ENCODE peak calls at places on chromosomes 2 and 18, in four cellular contexts. E is CD8-positive, alpha-beta T cell; F is stomach; C is tibial nerve. J is an unnamed sample.

GRCh38 chr2:46135230-46135555 is 162.0 kb upstream of the EPAS1 start:
- DNase-seq in F (no peak), E (no peak), C (no peak), J (no peak)

GRCh38 chr2:46915811-46916630 is 415 bp upstream of the MCFD2 start:
- DNase-seq in F (peak; percentile 95), C (peak; percentile 79), E (peak; percentile 86), J (peak; percentile 24)

GRCh38 chr18:76373297-76373696 is 121.7 kb downstream of the ZNF516 start:
- DNase-seq in C (no peak), F (no peak), E (no peak), J (no peak)

GRCh38 chr18:74896390-74896991 is 298.8 kb downstream of the ZNF407 start:
- DNase-seq in E (peak; percentile 44), F (peak; percentile 62), C (no peak), J (no peak)

GRCh38 chr2:223414646-223415045 is 187.5 kb downstream of the SCG2 start:
- DNase-seq in F (no peak), E (no peak), C (peak; percentile 62), J (no peak)

GRCh38 chr18:76274470-76275289 is 220.4 kb downstream of the ZNF516 start:
- DNase-seq in C (no peak), E (no peak), F (no peak), J (no peak)

GRCh38 chr2:44954902-44955592 is 13.5 kb downstream of the SIX3 start:
- DNase-seq in F (no peak), C (no peak), E (no peak), J (no peak)

GRCh38 chr2:9256570-9257043 is 50.0 kb downstream of the ASAP2 start:
- DNase-seq in F (no peak), C (no peak), E (no peak), J (no peak)

GRCh38 chr2:10987861-10988260 is 76.1 kb downstream of the KCNF1 start:
- DNase-seq in F (no peak), C (no peak), E (no peak), J (no peak)

GRCh38 chr2:3443685-3444084 is 64.2 kb downstream of the TRAPPC12 start:
- DNase-seq in E (no peak), F (no peak), C (no peak), J (no peak)

GRCh38 chr2:7915302-7916200 is 766.3 kb upstream of the ID2 start:
- DNase-seq in E (no peak), C (no peak), F (no peak), J (no peak)

GRCh38 chr2:172093416-172094318 is 8.4 kb downstream of the DLX1 start:
- DNase-seq in C (no peak), F (no peak), E (no peak), J (no peak)

GRCh38 chr18:78974115-78974740 is 5.4 kb upstream of the SALL3 start:
- DNase-seq in E (no peak), C (no peak), F (no peak), J (no peak)

GRCh38 chr18:77037533-77037932 is 95.0 kb downstream of the MBP start:
- DNase-seq in C (no peak), F (no peak), E (no peak), J (no peak)

GRCh38 chr18:36831139-36831538 is 2.2 kb downstream of the KIAA1328 start:
- DNase-seq in F (no peak), E (no peak), C (no peak), J (peak; percentile 69)

GRCh38 chr2:177759443-177759842 is 313.1 kb downstream of the PDE11A start:
- DNase-seq in E (no peak), C (no peak), F (no peak), J (no peak)

GRCh38 chr2:174878537-174879147 is 114.4 kb upstream of the CHRNA1 start:
- DNase-seq in F (no peak), E (no peak), C (peak; percentile 43), J (no peak)

GRCh38 chr2:163548970-163549369 is 186.8 kb downstream of the FIGN start:
- DNase-seq in C (no peak), F (no peak), E (no peak), J (no peak)

GRCh38 chr2:140286377-140286776 is 1506.2 kb upstream of the NXPH2 start:
- DNase-seq in F (no peak), C (no peak), E (no peak), J (no peak)

GRCh38 chr2:39304729-39305128 is 61.0 kb upstream of the CDKL4 start:
- DNase-seq in E (no peak), C (no peak), F (no peak), J (no peak)

GRCh38 chr18:3919396-3920061 is 469.6 kb downstream of the TGIF1 start:
- DNase-seq in C (no peak), F (no peak), E (no peak), J (no peak)

GRCh38 chr2:224987733-224988132 is 54.5 kb downstream of the DOCK10 start:
- DNase-seq in C (no peak), F (no peak), E (no peak), J (no peak)

GRCh38 chr18:24558403-24558802 is 98.0 kb downstream of the HRH4 start:
- DNase-seq in E (no peak), F (no peak), C (no peak), J (no peak)

GRCh38 chr2:181877181-181877664 is 14.3 kb upstream of the ITPRID2 start:
- DNase-seq in C (no peak), E (no peak), F (no peak), J (no peak)

GRCh38 chr2:46878886-46879285 is 36.7 kb downstream of the MCFD2 start:
- DNase-seq in C (no peak), E (no peak), F (no peak), J (no peak)

GRCh38 chr2:84038866-84039265 is 420.2 kb downstream of the SUCLG1 start:
- DNase-seq in C (no peak), F (no peak), E (no peak), J (no peak)

GRCh38 chr18:3595282-3596273 is 145.6 kb downstream of the TGIF1 start:
- DNase-seq in C (peak; percentile 48), F (peak; percentile 43), E (no peak), J (peak; percentile 92)

GRCh38 chr18:36544036-36544725 is 246.7 kb downstream of the FHOD3 start:
- DNase-seq in F (no peak), E (no peak), C (no peak), J (peak; percentile 54)

GRCh38 chr2:197599285-197599965 is 76.0 kb downstream of the RFTN2 start:
- DNase-seq in C (peak; percentile 9), E (peak; percentile 51), F (no peak), J (peak; percentile 10)

GRCh38 chr18:28045176-28045810 is 131.6 kb downstream of the CDH2 start:
- DNase-seq in C (no peak), F (no peak), E (no peak), J (no peak)

GRCh38 chr2:70939847-70940580 is 4.3 kb downstream of the ATP6V1B1 start:
- DNase-seq in E (no peak), F (no peak), C (no peak), J (no peak)

GRCh38 chr2:221518201-221518936 is 53.7 kb downstream of the EPHA4 start:
- DNase-seq in C (no peak), F (no peak), E (peak; percentile 66), J (no peak)

DNA sequence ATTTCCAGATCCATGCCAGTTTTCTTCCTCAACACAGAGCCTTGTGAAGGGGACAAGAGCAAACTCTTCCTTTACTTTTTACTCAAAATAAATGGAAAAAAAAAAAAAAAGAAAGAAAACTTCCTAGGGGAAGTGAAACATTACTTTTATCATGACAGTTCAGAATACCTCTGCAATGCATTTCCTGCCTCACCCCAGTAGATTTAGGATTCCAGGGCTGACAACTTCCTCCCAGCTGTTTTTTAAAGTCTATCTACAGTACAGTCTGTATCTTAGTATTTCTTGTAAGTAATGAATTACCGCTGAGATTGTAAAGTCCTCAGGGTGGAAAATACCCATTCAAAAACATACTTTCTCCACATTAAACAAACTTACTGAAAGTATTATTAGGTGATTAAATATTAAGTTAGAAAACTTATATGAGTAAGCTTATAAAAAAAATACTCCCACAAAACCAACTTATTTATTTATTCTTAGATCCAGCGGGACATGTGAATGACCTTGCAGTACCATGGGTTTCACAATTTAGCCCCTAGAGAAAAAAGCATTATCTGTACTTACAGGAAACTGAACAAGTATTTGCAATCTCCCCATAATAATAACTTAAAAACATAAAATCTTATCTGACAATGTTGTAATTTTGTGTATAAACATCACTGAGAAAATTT is 117.7 kb downstream of the RBMS1 start:
- DNase-seq in F (no peak), E (no peak), C (no peak), J (no peak)
- H3K27ac ChIP-seq in F (peak overlapping the region; percentile 17), E (no peak overlapping the region), C (peak overlapping the region; percentile 60), J (peak overlapping the region; percentile 95)

DNA sequence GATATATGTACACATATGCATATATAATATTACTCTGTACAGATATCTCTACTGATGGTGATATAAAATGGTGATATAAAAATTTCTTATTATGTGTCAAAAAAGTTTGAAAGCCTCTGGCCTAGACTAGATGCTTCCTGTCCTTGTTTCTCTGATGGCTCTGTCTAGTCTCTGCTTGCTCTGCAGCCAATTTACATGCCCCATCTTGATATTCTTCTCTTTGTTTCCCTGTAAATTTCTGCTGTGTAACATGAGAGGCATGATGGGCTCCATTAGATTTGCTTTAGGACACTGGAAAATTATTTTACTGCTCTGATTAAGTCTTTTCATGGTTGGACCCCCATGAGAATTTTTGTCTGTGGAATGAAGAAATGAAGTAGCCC is 24.3 kb downstream of the BABAM2 start:
- DNase-seq in F (no peak), C (no peak), E (no peak), J (no peak)
- H3K27ac ChIP-seq in F (no peak overlapping the region), C (peak overlapping the region; percentile 80), E (no peak overlapping the region), J (peak overlapping the region; percentile 51)

GRCh38 chr2:205425069-205425468 is 257.2 kb upstream of the NRP2 start:
- DNase-seq in F (no peak), E (no peak), C (no peak), J (no peak)

GRCh38 chr2:205427112-205427511 is 255.2 kb upstream of the NRP2 start:
- DNase-seq in E (no peak), F (no peak), C (no peak), J (no peak)

DNA sequence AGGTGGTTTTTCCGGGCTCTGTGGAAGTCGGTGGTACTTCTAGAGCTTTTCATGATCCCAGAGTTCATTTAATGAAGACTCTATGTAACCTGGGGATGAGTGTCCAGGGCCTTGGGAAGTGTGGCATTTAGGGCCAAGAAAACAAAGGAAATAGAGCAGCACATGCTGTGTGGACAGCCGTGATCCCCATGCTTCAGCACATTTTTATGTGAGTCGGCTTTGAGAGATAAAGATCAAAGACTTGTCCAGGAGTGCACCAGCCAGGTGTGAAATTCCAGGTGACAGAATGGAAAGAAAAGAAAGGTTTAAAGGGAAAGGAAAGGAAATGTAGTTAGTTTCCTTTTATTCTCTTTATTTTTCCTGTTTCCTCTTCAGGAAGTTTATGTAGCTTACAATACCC is 258.0 kb upstream of the NRP2 start:
- DNase-seq in C (no peak), F (no peak), E (no peak), J (no peak)
- H3K27ac ChIP-seq in C (no peak overlapping the region), F (no peak overlapping the region), E (no peak overlapping the region), J (no peak overlapping the region)

GRCh38 chr18:49690307-49690706 is 123.0 kb downstream of the ACAA2 start:
- DNase-seq in F (no peak), E (no peak), C (no peak), J (peak; percentile 97)
- H3K27ac ChIP-seq in F (no peak overlapping the region), E (no peak overlapping the region), C (no peak overlapping the region), J (peak overlapping the region; percentile 95)

GRCh38 chr18:6633370-6633769 is 96.1 kb upstream of the ARHGAP28 start:
- DNase-seq in E (no peak), C (no peak), F (no peak), J (no peak)
- H3K27ac ChIP-seq in E (no peak overlapping the region), C (no peak overlapping the region), F (no peak overlapping the region), J (no peak overlapping the region)

J was measured in epithelial cell of prostate.